ENCODE peak calls at places on chromosomes 12 and 14, in five cellular contexts. R is ovary, S is upper lobe of left lung, W is A549, J is suprapubic skin. N is an unnamed sample.

GRCh38 chr14:77647853-77648252 is 31.4 kb upstream of the SPTLC2 start:
- DNase-seq in R (no peak), S (no peak), W (no peak), J (no peak), N (peak)

GRCh38 chr12:9148926-9149325 is 33.2 kb upstream of the A2M start:
- DNase-seq in R (no peak), S (no peak), W (no peak), J (no peak), N (no peak)

GRCh38 chr12:98856897-98857540 is 211.9 kb downstream of the APAF1 start:
- DNase-seq in R (no peak), S (no peak), W (no peak), J (no peak), N (no peak)

GRCh38 chr12:52279683-52280318 is 5.4 kb downstream of the KRT86 start:
- DNase-seq in R (no peak), S (no peak), W (peak), J (peak), N (no peak)

GRCh38 chr14:60637490-60638452 is 11.5 kb downstream of the SIX1 start:
- DNase-seq in R (no peak), S (peak), W (no peak), J (no peak), N (no peak)

GRCh38 chr12:40012709-40013108 is 93.2 kb downstream of the SLC2A13 start:
- DNase-seq in R (no peak), S (no peak), W (no peak), J (no peak), N (no peak)

GRCh38 chr14:78164226-78164853 is 5.8 kb upstream of the NRXN3 start:
- DNase-seq in R (no peak), S (no peak), W (peak), J (no peak), N (peak)

GRCh38 chr14:74599946-74600345 is 12.1 kb downstream of the LTBP2 start:
- DNase-seq in R (peak), S (peak), W (no peak), J (no peak), N (no peak)

GRCh38 chr14:33964599-33965317 is 13.9 kb upstream of the EGLN3 start:
- DNase-seq in R (no peak), S (no peak), W (no peak), J (no peak), N (no peak)

GRCh38 chr12:86666311-86666710 is 410.1 kb upstream of the MGAT4C start:
- DNase-seq in R (no peak), S (no peak), W (no peak), J (no peak), N (no peak)

GRCh38 chr12:120047072-120047471 is 58.0 kb downstream of the BICDL1 start:
- DNase-seq in R (no peak), S (no peak), W (no peak), J (no peak), N (no peak)

GRCh38 chr12:56321027-56321426 is 5.2 kb upstream of the CNPY2 start:
- DNase-seq in R (no peak), S (no peak), W (no peak), J (no peak), N (no peak)

GRCh38 chr12:108823804-108824203 is 33.6 kb downstream of the SSH1 start:
- DNase-seq in R (no peak), S (no peak), W (no peak), J (no peak), N (no peak)

GRCh38 chr14:50475460-50475859 is 56.9 kb downstream of the MAP4K5 start:
- DNase-seq in R (no peak), S (no peak), W (no peak), J (no peak), N (no peak)

GRCh38 chr12:82527165-82527780 is 159.4 kb upstream of the TMTC2 start:
- DNase-seq in R (no peak), S (no peak), W (peak), J (no peak), N (peak)

GRCh38 chr12:105020241-105020962 is 34.3 kb downstream of the NOPCHAP1 start:
- DNase-seq in R (no peak), S (no peak), W (no peak), J (no peak), N (no peak)

GRCh38 chr14:50363734-50364113 is 33.0 kb downstream of the CDKL1 start:
- DNase-seq in R (no peak), S (no peak), W (no peak), J (no peak), N (peak)

GRCh38 chr12:123384318-123384993 is 524 bp downstream of the KMT5A start:
- DNase-seq in R (peak), S (peak), W (no peak), J (no peak), N (no peak)

GRCh38 chr14:103517172-103517566 is 5.5 kb downstream of the CKB start:
- DNase-seq in R (no peak), S (no peak), W (no peak), J (no peak), N (no peak)

GRCh38 chr12:6249580-6249979 is 49.4 kb downstream of the CD9 start:
- DNase-seq in R (no peak), S (no peak), W (no peak), J (no peak), N (no peak)

GRCh38 chr14:105857816-105858675 is 331.7 kb downstream of the TMEM121 start:
- DNase-seq in R (peak), S (peak), W (no peak), J (peak), N (peak)

GRCh38 chr12:55636853-55637252 is at the start of gene OR10P1:
- DNase-seq in R (no peak), S (peak), W (no peak), J (no peak), N (no peak)

GRCh38 chr12:27331299-27331926 is 1.2 kb upstream of the BMAL2 start:
- DNase-seq in R (no peak), S (no peak), W (peak), J (no peak), N (no peak)

GRCh38 chr14:92610849-92611271 is 97.3 kb downstream of the RIN3 start:
- DNase-seq in R (no peak), S (no peak), W (no peak), J (no peak), N (peak)

GRCh38 chr14:66074546-66074945 is 411.6 kb upstream of the CCDC196 start:
- DNase-seq in R (no peak), S (no peak), W (no peak), J (no peak), N (no peak)

GRCh38 chr14:66076166-66076565 is 410.0 kb upstream of the CCDC196 start:
- DNase-seq in R (no peak), S (no peak), W (no peak), J (no peak), N (no peak)

GRCh38 chr14:66069830-66070541 is 416.2 kb upstream of the CCDC196 start:
- DNase-seq in R (no peak), S (no peak), W (no peak), J (no peak), N (no peak)

GRCh38 chr14:66070542-66071319 is 415.4 kb upstream of the CCDC196 start:
- DNase-seq in R (no peak), S (no peak), W (peak), J (no peak), N (peak)

DNA sequence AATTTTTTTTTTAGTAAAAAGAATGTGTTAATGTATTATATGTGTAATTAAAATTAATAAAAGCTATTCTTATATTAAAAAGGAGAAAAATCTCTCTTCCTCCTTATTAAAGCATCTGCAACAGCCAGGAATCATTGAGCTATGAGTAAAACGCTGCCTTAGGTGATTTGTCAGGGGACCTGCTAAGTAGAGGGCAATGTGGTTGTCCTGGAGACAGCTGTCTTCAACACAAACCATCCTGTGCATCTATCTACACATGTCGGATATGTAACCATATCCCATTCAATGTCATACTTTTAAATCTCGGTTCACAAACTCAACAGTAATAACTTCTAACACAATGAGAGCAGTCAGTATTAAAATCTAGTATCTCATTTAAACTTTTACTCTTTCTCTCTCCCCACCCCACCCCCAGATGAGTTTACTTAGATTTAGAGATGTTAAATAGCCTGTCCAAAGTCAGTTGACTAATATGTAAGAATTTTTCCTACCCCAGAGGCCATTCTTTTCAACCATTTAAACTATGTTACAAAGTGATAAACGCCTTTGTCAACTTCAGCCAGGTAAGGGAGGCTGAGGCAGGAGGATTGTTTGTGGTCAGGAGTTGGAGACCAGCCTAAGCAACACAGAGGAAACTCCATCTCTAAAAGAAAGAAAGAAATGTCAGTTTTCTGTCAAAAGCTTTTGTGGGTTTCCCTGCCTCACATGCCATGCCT is 413.8 kb upstream of the CCDC196 start:
- DNase-seq in R (no peak), S (no peak), W (no peak), J (no peak), N (no peak)
- TF ChIP-seq EP300 in R (no peak), S (no peak), W (no peak), J (no peak), N (no peak)

GRCh38 chr14:29712586-29712985 is 215.1 kb downstream of the PRKD1 start:
- DNase-seq in R (no peak), S (no peak), W (no peak), J (no peak), N (no peak)

GRCh38 chr14:29706700-29707099 is 220.9 kb downstream of the PRKD1 start:
- DNase-seq in R (no peak), S (no peak), W (no peak), J (no peak), N (no peak)

GRCh38 chr14:29705801-29706200 is 221.8 kb downstream of the PRKD1 start:
- DNase-seq in R (no peak), S (no peak), W (no peak), J (no peak), N (no peak)

GRCh38 chr14:29710015-29710414 is 217.6 kb downstream of the PRKD1 start:
- DNase-seq in R (no peak), S (no peak), W (no peak), J (no peak), N (no peak)

DNA sequence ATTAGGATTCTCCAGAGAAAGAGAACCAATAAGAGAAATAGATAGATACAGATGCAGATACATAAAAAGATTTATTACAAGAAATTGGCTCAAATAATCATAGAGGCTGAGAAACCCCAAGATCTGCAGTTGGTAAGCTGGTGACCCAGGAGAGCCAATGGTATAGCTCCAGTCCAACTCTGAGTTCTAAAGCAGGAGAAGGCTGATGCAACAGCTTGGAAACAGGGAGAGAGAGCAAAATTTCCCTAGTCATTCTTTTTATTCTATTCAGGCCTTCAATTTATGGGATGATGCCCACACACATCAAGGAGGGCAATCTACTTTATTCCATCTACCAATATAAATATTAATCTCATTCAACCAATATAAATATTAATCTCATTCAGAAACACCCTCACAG is 218.2 kb downstream of the PRKD1 start:
- DNase-seq in R (no peak), S (no peak), W (no peak), J (no peak), N (no peak)
- TF ChIP-seq CTCF in R (no peak), S (no peak), W (no peak), J (no peak), N (no peak)

DNA sequence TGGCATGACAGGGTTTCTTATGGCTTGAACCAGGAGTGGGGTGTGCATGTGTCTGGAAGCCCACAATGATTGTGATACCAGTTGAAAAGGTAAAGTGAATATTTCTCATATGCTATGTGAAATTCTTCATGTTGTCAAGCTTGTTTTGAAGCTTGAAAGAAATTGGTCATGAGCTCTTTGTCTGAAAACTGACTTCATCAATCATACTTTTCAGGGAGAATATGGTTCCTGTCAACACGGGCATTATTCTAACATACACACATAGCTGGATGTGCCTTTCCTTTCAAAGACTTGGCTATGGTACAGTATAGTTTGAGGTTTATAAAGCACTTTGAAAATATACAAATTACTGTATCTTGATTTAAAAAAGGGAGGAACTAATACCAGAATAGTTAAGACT is 158.8 kb downstream of the KCNH5 start:
- DNase-seq in R (no peak), S (no peak), W (no peak), J (no peak), N (no peak)
- TF ChIP-seq EP300 in R (no peak), S (no peak), W (no peak), J (no peak), N (no peak)

GRCh38 chr12:70002097-70002911 is 177.3 kb downstream of the MYRFL start:
- DNase-seq in R (peak), S (no peak), W (no peak), J (no peak), N (peak)

GRCh38 chr12:69998011-69998410 is 173.0 kb downstream of the MYRFL start:
- DNase-seq in R (no peak), S (no peak), W (no peak), J (no peak), N (no peak)

GRCh38 chr12:69996722-69997121 is 171.7 kb downstream of the MYRFL start:
- DNase-seq in R (no peak), S (no peak), W (no peak), J (no peak), N (no peak)

GRCh38 chr12:69998922-69999321 is 173.9 kb downstream of the MYRFL start:
- DNase-seq in R (no peak), S (no peak), W (no peak), J (no peak), N (no peak)

GRCh38 chr12:69999561-69999960 is 174.5 kb downstream of the MYRFL start:
- DNase-seq in R (no peak), S (no peak), W (no peak), J (no peak), N (no peak)
- TF ChIP-seq CTCF in R (no peak), S (no peak), W (no peak), J (no peak), N (no peak)

GRCh38 chr12:126807312-126807711 is 1459.7 kb upstream of the TMEM132C start:
- DNase-seq in R (no peak), S (no peak), W (no peak), J (no peak), N (no peak)

GRCh38 chr12:126811401-126811800 is 1455.6 kb upstream of the TMEM132C start:
- DNase-seq in R (no peak), S (no peak), W (no peak), J (no peak), N (no peak)
- TF ChIP-seq EP300 in R (no peak), S (no peak), W (no peak), J (no peak), N (no peak)

DNA sequence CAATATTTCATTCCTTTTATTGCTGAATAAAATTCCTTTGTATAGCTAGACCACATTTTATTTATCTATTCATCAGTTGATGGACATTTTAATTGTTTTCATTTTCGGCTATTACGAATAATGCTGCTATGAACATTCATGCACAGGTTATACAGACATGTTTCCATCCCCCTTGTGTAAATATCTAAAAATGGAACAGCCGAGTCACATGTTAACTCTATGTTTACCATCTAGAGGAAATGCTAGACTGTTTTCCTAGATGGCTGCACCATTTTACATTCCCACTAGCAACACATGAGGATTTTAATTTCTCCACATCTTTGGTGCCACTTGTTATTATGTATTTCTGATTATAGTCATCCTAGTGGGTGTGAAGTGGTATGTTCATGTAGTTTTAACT is 49.2 kb downstream of the HECTD4 start:
- DNase-seq in R (no peak), S (no peak), W (no peak), J (no peak), N (no peak)
- TF ChIP-seq CTCF in R (no peak), S (no peak), W (no peak), J (no peak), N (no peak)

N was measured in transverse colon.